ENCODE peak calls at places on chromosomes 6 and 20, in six cellular contexts. I, P, F, S, J and W are unnamed samples.

GRCh38 chr20:19351542-19351941 is 139.1 kb downstream of the SLC24A3 start:
- DNase-seq in I (no peak), P (no peak), F (no peak), S (no peak), J (peak), W (no peak)

GRCh38 chr6:47434372-47435253 is 43.0 kb upstream of the CD2AP start:
- DNase-seq in I (peak), P (no peak), F (no peak), S (no peak), J (no peak), W (no peak)

GRCh38 chr20:54257090-54257816 is 49.4 kb downstream of the PFDN4 start:
- DNase-seq in I (peak), P (no peak), F (no peak), S (no peak), J (peak), W (no peak)

GRCh38 chr6:147177286-147177685 is 26.9 kb upstream of the STXBP5 start:
- DNase-seq in I (no peak), P (no peak), F (no peak), S (no peak), J (no peak), W (no peak)

GRCh38 chr6:13398081-13398406 is 69.7 kb upstream of the TBC1D7 start:
- DNase-seq in I (no peak), P (no peak), F (no peak), S (no peak), J (no peak), W (no peak)

GRCh38 chr6:132359891-132360290 is 41.4 kb downstream of the MOXD1 start:
- DNase-seq in I (no peak), P (no peak), F (no peak), S (no peak), J (no peak), W (no peak)

GRCh38 chr20:40188319-40188718 is 500.7 kb downstream of the MAFB start:
- DNase-seq in I (no peak), P (no peak), F (no peak), S (no peak), J (no peak), W (no peak)

GRCh38 chr6:4848382-4849068 is 72.3 kb downstream of the CDYL start:
- DNase-seq in I (peak), P (no peak), F (no peak), S (no peak), J (peak), W (no peak)

GRCh38 chr6:33053230-33053629 is 20.2 kb downstream of the HLA-DPA1 start:
- DNase-seq in I (no peak), P (no peak), F (no peak), S (no peak), J (peak), W (no peak)

GRCh38 chr20:23230766-23231385 is 119.7 kb upstream of the NXT1 start:
- DNase-seq in I (no peak), P (no peak), F (no peak), S (no peak), J (no peak), W (no peak)

GRCh38 chr6:89792881-89793280 is 26.7 kb downstream of the MDN1 start:
- DNase-seq in I (peak), P (peak), F (no peak), S (no peak), J (peak), W (no peak)

GRCh38 chr6:77368660-77369313 is 94.5 kb downstream of the HTR1B start:
- DNase-seq in I (peak), P (peak), F (no peak), S (no peak), J (peak), W (no peak)

GRCh38 chr6:131937703-131938631 is 13.2 kb downstream of the CCN2 start:
- DNase-seq in I (peak), P (no peak), F (no peak), S (no peak), J (peak), W (no peak)

GRCh38 chr20:58389324-58389967 is 417 bp downstream of the VAPB start:
- DNase-seq in I (peak), P (peak), F (peak), S (no peak), J (peak), W (no peak)

GRCh38 chr6:161444966-161445799 is 171.3 kb upstream of the AGPAT4 start:
- DNase-seq in I (peak), P (no peak), F (no peak), S (no peak), J (no peak), W (no peak)

GRCh38 chr6:135438907-135439535 is 58.5 kb downstream of the AHI1 start:
- DNase-seq in I (peak), P (peak), F (no peak), S (no peak), J (peak), W (no peak)

GRCh38 chr6:8556370-8557018 is 121.1 kb upstream of the SLC35B3 start:
- DNase-seq in I (peak), P (no peak), F (no peak), S (no peak), J (no peak), W (no peak)

GRCh38 chr6:71226151-71226550 is 62.5 kb upstream of the OGFRL1 start:
- DNase-seq in I (no peak), P (no peak), F (no peak), S (no peak), J (no peak), W (no peak)

GRCh38 chr6:91029211-91029610 is 442.3 kb upstream of the MAP3K7 start:
- DNase-seq in I (peak), P (no peak), F (no peak), S (no peak), J (no peak), W (no peak)

GRCh38 chr6:1645466-1646185 is 35.9 kb downstream of the FOXC1 start:
- DNase-seq in I (no peak), P (no peak), F (no peak), S (no peak), J (no peak), W (no peak)

GRCh38 chr20:38256966-38257365 is 3.6 kb downstream of the KIAA1755 start:
- DNase-seq in I (no peak), P (no peak), F (no peak), S (no peak), J (no peak), W (no peak)
- H3K27ac ChIP-seq in I (no peak), P (no peak), F (no peak), S (no peak), J (no peak), W (no peak)

GRCh38 chr6:11142296-11143027 is 30.9 kb upstream of the ERVFRD-1 start:
- DNase-seq in I (no peak), P (no peak), F (no peak), S (no peak), J (no peak), W (no peak)
- H3K27ac ChIP-seq in I (no peak), P (no peak), F (no peak), S (no peak), J (no peak), W (no peak)

DNA sequence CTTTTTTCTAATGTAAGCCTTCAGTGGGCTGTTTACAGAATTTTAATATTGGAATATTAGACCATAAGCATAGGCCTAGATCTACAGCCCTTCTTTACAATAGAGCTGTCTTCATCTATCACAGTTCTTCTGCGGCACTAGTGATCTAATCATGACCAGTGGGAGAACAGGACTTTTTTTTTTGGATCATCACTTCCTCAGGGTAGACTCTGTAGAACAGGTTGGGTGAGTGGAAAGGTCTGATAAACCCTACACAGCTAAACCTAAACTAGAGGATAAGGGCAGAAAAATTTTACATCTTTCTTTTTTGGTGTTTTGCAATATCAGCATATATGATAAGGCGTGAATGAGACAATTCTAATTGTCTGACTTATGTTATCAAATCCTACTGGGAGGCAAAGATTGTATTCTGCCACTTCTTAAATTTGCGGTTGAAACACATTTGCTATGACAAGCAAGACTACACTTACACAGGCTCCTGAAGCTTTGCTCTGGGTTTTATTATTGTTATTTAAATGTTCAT is 52.2 kb downstream of the GOPC start:
- DNase-seq in I (no peak), P (no peak), F (no peak), S (no peak), J (no peak), W (no peak)
- H3K27ac ChIP-seq in I (no peak), P (peak), F (no peak), S (no peak), J (no peak), W (no peak)

DNA sequence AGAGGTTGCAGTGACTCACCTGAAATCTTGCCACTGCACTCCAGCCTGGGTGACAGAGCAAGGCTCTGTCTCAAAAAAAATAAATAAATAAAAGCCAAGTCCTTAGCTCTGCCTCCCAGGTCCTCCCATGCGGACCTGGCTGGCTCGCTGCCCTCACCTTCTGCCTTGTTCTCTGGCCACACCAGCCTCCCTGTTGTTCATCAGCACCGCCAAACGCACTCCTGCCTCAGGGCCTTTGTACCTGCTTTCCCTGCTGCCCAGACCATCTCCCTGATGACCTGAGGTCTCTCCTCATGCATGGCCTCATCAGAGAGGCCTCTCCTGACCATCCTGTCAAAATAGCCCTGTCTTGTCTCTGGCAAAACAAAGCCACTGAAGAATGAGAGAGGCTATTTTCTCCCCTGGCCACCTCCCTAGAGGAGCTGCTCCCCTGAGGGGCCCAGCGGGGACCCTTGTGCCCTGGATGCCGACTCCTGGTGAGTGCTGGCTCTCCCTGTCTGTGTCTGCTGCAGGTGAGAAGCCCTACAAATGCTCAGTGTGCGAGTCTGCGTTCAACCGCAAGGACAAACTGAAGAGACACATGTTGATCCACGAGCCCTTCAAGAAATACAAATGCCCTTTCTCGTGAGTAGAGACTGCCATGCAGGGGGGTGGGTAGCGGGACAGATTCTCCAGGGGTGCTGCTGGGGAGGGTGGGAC is 22.6 kb upstream of the CHMP4B start:
- DNase-seq in I (no peak), P (no peak), F (no peak), S (no peak), J (no peak), W (no peak)
- H3K27ac ChIP-seq in I (no peak), P (no peak), F (no peak), S (no peak), J (no peak), W (no peak)

GRCh38 chr6:27358786-27359185 is 29.8 kb upstream of the ZNF391 start:
- DNase-seq in I (no peak), P (no peak), F (no peak), S (no peak), J (no peak), W (no peak)

GRCh38 chr6:27359231-27359630 is 29.3 kb upstream of the ZNF391 start:
- DNase-seq in I (no peak), P (no peak), F (no peak), S (no peak), J (no peak), W (no peak)
- H3K27ac ChIP-seq in I (no peak), P (no peak), F (no peak), S (no peak), J (no peak), W (no peak)